ENCODE peak calls at places on chromosome 2, in five cellular contexts. X is astrocyte of the spinal cord, P is NCI-H345, C is GM13977, D is AG09319. I is an unnamed sample.
A peak's percentile ranks its signal among the peaks of the same experiment; 100 is the strongest.

GRCh38 chr2:43488737-43489136 is 107.1 kb downstream of the THADA start:
- DNase-seq in X (no peak), P (no peak), C (no peak), D (no peak), I (no peak)

GRCh38 chr2:229610871-229611270 is 103.5 kb downstream of the DNER start:
- DNase-seq in X (peak; percentile 90), P (no peak), C (no peak), D (no peak), I (no peak)

GRCh38 chr2:55420901-55421300 is 1.2 kb upstream of the CCDC88A start:
- DNase-seq in X (no peak), P (no peak), C (no peak), D (no peak), I (no peak)

GRCh38 chr2:71256421-71256820 is 29.5 kb upstream of the PAIP2B start:
- DNase-seq in X (no peak), P (no peak), C (no peak), D (no peak), I (no peak)

GRCh38 chr2:160406591-160407392 is 86.8 kb downstream of the RBMS1 start:
- DNase-seq in X (peak; percentile 83), P (peak; percentile 33), C (peak; percentile 54), D (no peak), I (peak; percentile 70)

GRCh38 chr2:120885311-120885710 is 149.6 kb downstream of the GLI2 start:
- DNase-seq in X (no peak), P (peak; percentile 6), C (no peak), D (no peak), I (no peak)

GRCh38 chr2:136376798-136377211 is 258.9 kb upstream of the CXCR4 start:
- DNase-seq in X (peak; percentile 5), P (no peak), C (no peak), D (no peak), I (no peak)

GRCh38 chr2:27752551-27753237 is 18.8 kb upstream of the MRPL33 start:
- DNase-seq in X (no peak), P (peak; percentile 84), C (no peak), D (no peak), I (no peak)

GRCh38 chr2:144382848-144383247 is 137.1 kb downstream of the ZEB2 start:
- DNase-seq in X (peak; percentile 77), P (no peak), C (peak; percentile 67), D (no peak), I (peak; percentile 80)

GRCh38 chr2:7819860-7820259 is 862.0 kb upstream of the ID2 start:
- DNase-seq in X (no peak), P (no peak), C (no peak), D (no peak), I (no peak)